ENCODE peak calls at places on chromosome 1, in ten cellular contexts. W, P, V, I, X, M, B, E, F and R are unnamed samples.

GRCh38 chr1:2865571-2866414 is 64.3 kb upstream of the TTC34 start:
- DNase-seq in E (no peak), V (no peak), P (no peak), I (no peak), F (peak; percentile 5), M (no peak), B (no peak), W (no peak), X (no peak), R (no peak)

GRCh38 chr1:1461721-1462317 is 9.7 kb upstream of the ATAD3B start:
- DNase-seq in I (no peak), M (no peak), V (no peak), W (no peak), B (peak; percentile 37), P (no peak), E (no peak), X (no peak), F (no peak), R (no peak)

GRCh38 chr1:87399264-87399663 is 70.6 kb downstream of the LMO4 start:
- DNase-seq in M (no peak), F (no peak), X (peak; percentile 52), P (no peak), V (no peak), I (no peak), E (no peak), B (peak; percentile 80), W (no peak), R (peak; percentile 79)

GRCh38 chr1:55275976-55276375 is 60.8 kb upstream of the USP24 start:
- DNase-seq in E (no peak), P (no peak), W (no peak), B (no peak), F (no peak), X (no peak), V (no peak), I (no peak), M (no peak), R (no peak)

GRCh38 chr1:41695118-41695517 is 210.6 kb upstream of the EDN2 start:
- DNase-seq in W (no peak), P (no peak), V (no peak), X (no peak), E (peak; percentile 75), M (no peak), I (no peak), B (no peak), F (peak; percentile 46), R (no peak)

GRCh38 chr1:203706444-203706843 is 58.5 kb upstream of the LAX1 start:
- DNase-seq in F (no peak), P (no peak), E (no peak), M (no peak), V (no peak), I (no peak), B (no peak), W (no peak), X (no peak), R (peak; percentile 80)

GRCh38 chr1:53279556-53280160 is 41.3 kb upstream of the MAGOH start:
- DNase-seq in P (no peak), I (no peak), M (no peak), F (no peak), V (no peak), W (no peak), E (no peak), X (no peak), B (no peak), R (no peak)

GRCh38 chr1:155321577-155322497 is 1.1 kb downstream of the RUSC1 start:
- DNase-seq in E (no peak), X (no peak), F (peak; percentile 50), B (no peak), P (peak; percentile 46), M (no peak), V (peak; percentile 66), W (no peak), I (peak; percentile 4), R (no peak)

GRCh38 chr1:162323023-162323422 is 53.6 kb downstream of the SPATA46 start:
- DNase-seq in E (no peak), P (no peak), B (no peak), F (no peak), X (no peak), V (no peak), M (no peak), W (no peak), I (no peak), R (no peak)

GRCh38 chr1:234919061-234919755 is 209.4 kb downstream of the TOMM20 start:
- DNase-seq in X (no peak), B (no peak), W (no peak), E (peak; percentile 56), V (peak; percentile 89), M (no peak), F (no peak), P (no peak), I (no peak), R (no peak)

GRCh38 chr1:234684854-234685253 is 74.9 kb upstream of the IRF2BP2 start:
- DNase-seq in W (no peak), E (no peak), F (no peak), M (no peak), V (no peak), X (no peak), B (no peak), I (no peak), P (no peak), R (no peak)

GRCh38 chr1:26693557-26694184 is 2.1 kb upstream of the ARID1A start:
- DNase-seq in M (no peak), W (no peak), F (no peak), B (no peak), X (no peak), E (no peak), I (no peak), V (no peak), P (no peak), R (no peak)

DNA sequence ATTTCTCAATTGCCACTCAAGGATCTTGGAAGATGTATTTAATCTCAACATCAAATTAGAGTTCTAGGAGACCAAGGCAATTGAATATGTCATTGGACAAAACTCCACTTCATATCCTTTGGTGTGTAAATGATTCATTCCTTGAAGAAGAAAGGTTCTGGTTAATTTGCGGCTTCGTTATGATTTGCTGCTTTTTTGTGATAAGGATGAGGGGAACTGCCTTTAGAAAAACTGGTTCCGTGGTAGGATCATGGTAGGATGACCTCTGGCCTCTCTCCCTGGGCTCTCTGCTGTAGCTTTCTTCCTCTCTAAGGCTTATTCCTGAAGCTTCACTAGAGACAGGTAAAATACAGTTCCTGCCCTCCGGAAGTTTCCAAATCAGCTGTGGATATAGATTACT is 51.5 kb upstream of the ERRFI1 start:
- DNase-seq in M (no peak), V (no peak), F (no peak), I (no peak), P (no peak), X (no peak), W (no peak), E (no peak), B (no peak), R (no peak)
- H3K27ac ChIP-seq in M (peak overlapping the region; percentile 13), V (peak overlapping the region; percentile 60), F (peak overlapping the region; percentile 58), I (peak overlapping the region; percentile 34), P (no peak overlapping the region), X (peak overlapping the region; percentile 61), W (peak overlapping the region; percentile 83), E (peak overlapping the region; percentile 79), B (peak overlapping the region; percentile 97), R (peak overlapping the region; percentile 97)

DNA sequence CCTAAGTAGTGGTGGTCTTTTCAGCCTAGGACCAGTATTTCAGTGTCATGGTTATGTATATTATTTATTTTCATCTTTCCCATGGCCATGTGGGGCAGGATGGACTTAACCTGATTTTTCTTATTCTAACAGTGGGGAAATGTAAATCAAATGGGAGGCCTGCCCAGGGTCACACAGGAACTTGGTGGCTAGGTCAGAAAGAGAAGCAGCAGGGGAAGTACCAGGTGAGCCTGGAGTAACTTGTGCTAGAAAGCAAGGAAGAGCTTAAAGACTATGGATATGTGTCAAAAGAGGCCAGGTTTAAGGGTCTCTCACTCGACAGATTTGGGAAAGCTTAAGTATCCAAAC is 936 bp downstream of the ZFP69B start:
- DNase-seq in B (no peak), F (no peak), W (no peak), P (peak; percentile 6), M (no peak), V (no peak), I (no peak), E (no peak), X (no peak), R (no peak)
- H3K27ac ChIP-seq in B (peak overlapping the region; percentile 66), F (no peak overlapping the region), W (no peak overlapping the region), P (no peak overlapping the region), M (no peak overlapping the region), V (peak overlapping the region; percentile 85), I (no peak overlapping the region), E (peak overlapping the region; percentile 87), X (peak overlapping the region; percentile 87), R (peak overlapping the region; percentile 77)

GRCh38 chr1:225769687-225770086 is 7.9 kb upstream of the SRP9 start:
- DNase-seq in F (no peak), M (no peak), W (no peak), P (no peak), B (no peak), I (no peak), V (peak; percentile 46), X (no peak), E (no peak), R (no peak)

GRCh38 chr1:225766967-225767413 is 10.6 kb upstream of the SRP9 start:
- DNase-seq in X (no peak), P (no peak), I (no peak), B (peak; percentile 53), E (peak; percentile 65), W (peak; percentile 51), M (no peak), F (no peak), V (peak; percentile 69), R (no peak)

GRCh38 chr1:225767591-225768540 is 9.8 kb upstream of the SRP9 start:
- DNase-seq in F (peak; percentile 74), P (peak; percentile 59), E (peak; percentile 82), W (no peak), B (peak; percentile 39), V (peak; percentile 82), M (peak; percentile 88), I (no peak), X (no peak), R (no peak)

GRCh38 chr1:225770586-225771248 is 6.9 kb upstream of the SRP9 start:
- DNase-seq in P (peak; percentile 68), F (no peak), M (no peak), B (no peak), W (no peak), E (no peak), I (peak; percentile 45), V (peak; percentile 33), X (no peak), R (no peak)

GRCh38 chr1:225768662-225769426 is 8.8 kb upstream of the SRP9 start:
- DNase-seq in V (peak; percentile 32), P (no peak), B (no peak), W (no peak), X (no peak), F (no peak), I (no peak), M (no peak), E (no peak), R (no peak)
- H3K27ac ChIP-seq in V (no peak overlapping the region), P (no peak overlapping the region), B (no peak overlapping the region), W (peak overlapping the region; percentile 76), X (peak overlapping the region; percentile 90), F (no peak overlapping the region), I (no peak overlapping the region), M (peak overlapping the region; percentile 84), E (peak overlapping the region; percentile 89), R (peak overlapping the region; percentile 41)

DNA sequence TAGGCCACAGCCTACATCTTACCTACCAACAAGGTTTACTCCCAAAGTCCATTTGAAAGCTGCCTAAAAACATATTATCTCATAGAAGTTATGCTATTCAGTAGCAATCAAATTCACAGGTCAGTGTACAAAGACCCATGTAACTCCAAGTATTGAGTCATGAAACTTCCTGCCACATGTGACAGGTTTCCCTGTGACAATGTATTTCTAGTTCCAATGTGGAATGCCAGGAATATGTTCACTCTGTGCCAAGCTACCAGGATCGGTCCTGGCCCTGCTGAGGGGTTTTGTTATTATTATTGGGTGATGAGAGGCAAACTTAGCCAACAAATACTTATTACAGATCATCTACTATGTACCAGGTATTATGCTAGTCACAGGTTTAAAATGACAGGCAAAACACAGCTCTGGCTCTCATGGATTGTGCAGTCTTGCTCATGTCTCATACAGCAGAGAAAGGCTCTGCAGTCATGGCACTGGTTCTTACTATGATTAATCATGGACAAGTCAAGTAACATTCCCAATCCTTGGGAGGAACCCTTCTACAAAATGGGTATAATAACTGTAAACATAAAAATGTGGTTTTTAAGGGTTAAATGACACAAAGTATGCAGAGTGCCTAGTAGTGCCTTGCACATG is 22.5 kb downstream of the DPH5 start:
- DNase-seq in F (no peak), V (no peak), W (no peak), X (no peak), P (no peak), I (no peak), M (no peak), E (no peak), B (no peak), R (peak; percentile 14)
- H3K27ac ChIP-seq in F (no peak overlapping the region), V (peak overlapping the region; percentile 5), W (peak overlapping the region; percentile 28), X (no peak overlapping the region), P (no peak overlapping the region), I (no peak overlapping the region), M (peak overlapping the region; percentile 37), E (peak overlapping the region; percentile 75), B (no peak overlapping the region), R (peak overlapping the region; percentile 46)